ENCODE peak calls at places on chromosomes 16 and 17, in ten cellular contexts. P is AG09309, M is tibial artery, H is stomach, W is right lobe of liver, C is GM06990, R is neural progenitor cell, G is fibroblast of villous mesenchyme, Q is adrenal gland, V is esophagus squamous epithelium. J is an unnamed sample.

GRCh38 chr16:16143038-16143763 is 80.1 kb downstream of the ABCC6 start:
- DNase-seq in W (no peak), Q (no peak), G (no peak), M (no peak), P (no peak), H (no peak), R (peak; percentile 37), C (no peak), V (no peak), J (no peak)

GRCh38 chr16:11078812-11079459 is 134.6 kb downstream of the CLEC16A start:
- DNase-seq in V (no peak), M (peak; percentile 55), G (peak; percentile 100), Q (no peak), C (no peak), W (no peak), R (no peak), H (no peak), P (peak; percentile 87), J (no peak)

GRCh38 chr17:3986270-3986938 is 22.2 kb upstream of the ATP2A3 start:
- DNase-seq in M (no peak), C (no peak), G (no peak), P (no peak), H (peak; percentile 39), Q (no peak), R (no peak), V (no peak), W (peak; percentile 77), J (no peak)

GRCh38 chr16:79833559-79833958 is 233.0 kb upstream of the MAF start:
- DNase-seq in Q (no peak), V (no peak), W (no peak), P (no peak), C (no peak), G (no peak), M (no peak), H (no peak), R (no peak), J (no peak)

GRCh38 chr17:81116704-81117103 is 48.6 kb upstream of the PVALEF start:
- DNase-seq in P (no peak), M (no peak), R (no peak), C (no peak), V (no peak), H (peak; percentile 67), G (no peak), W (peak; percentile 75), Q (no peak), J (no peak)

GRCh38 chr16:67145746-67146145 is 5.1 kb downstream of the B3GNT9 start:
- DNase-seq in H (no peak), C (no peak), V (no peak), R (no peak), P (no peak), G (no peak), Q (no peak), W (no peak), M (no peak), J (no peak)

GRCh38 chr17:34391241-34391640 is 28.2 kb upstream of the CCL1 start:
- DNase-seq in W (no peak), G (no peak), H (no peak), R (no peak), P (no peak), Q (no peak), V (no peak), C (no peak), M (no peak), J (no peak)

GRCh38 chr17:38870259-38871165 is 654 bp downstream of the LASP1 start:
- DNase-seq in G (peak; percentile 69), C (peak; percentile 71), P (no peak), M (peak; percentile 91), V (no peak), W (peak; percentile 81), R (peak; percentile 76), H (peak; percentile 75), Q (peak; percentile 67), J (peak; percentile 83)

GRCh38 chr16:48583075-48584065 is 26.6 kb downstream of the N4BP1 start:
- DNase-seq in M (no peak), Q (no peak), C (no peak), G (peak; percentile 54), H (no peak), P (no peak), W (no peak), V (no peak), R (no peak), J (no peak)

GRCh38 chr17:13310858-13311257 is 290.9 kb downstream of the HS3ST3A1 start:
- DNase-seq in C (no peak), V (no peak), P (no peak), Q (no peak), H (no peak), W (no peak), R (no peak), G (no peak), M (no peak), J (no peak)

GRCh38 chr16:73710526-73710925 is 586.1 kb upstream of the PSMD7 start:
- DNase-seq in H (no peak), V (no peak), G (no peak), Q (no peak), M (no peak), W (no peak), R (no peak), C (no peak), P (no peak), J (no peak)

GRCh38 chr16:73713301-73713700 is 583.3 kb upstream of the PSMD7 start:
- DNase-seq in M (no peak), H (no peak), P (no peak), R (no peak), V (no peak), W (no peak), Q (no peak), C (no peak), G (no peak), J (no peak)

GRCh38 chr16:73714976-73715375 is 581.6 kb upstream of the PSMD7 start:
- DNase-seq in Q (no peak), G (no peak), P (no peak), H (no peak), V (no peak), R (no peak), M (no peak), C (peak; percentile 26), W (no peak), J (no peak)

GRCh38 chr16:73711441-73712080 is 585.1 kb upstream of the PSMD7 start:
- DNase-seq in G (no peak), R (no peak), M (no peak), V (no peak), Q (no peak), H (no peak), P (no peak), W (no peak), C (no peak), J (no peak)

DNA sequence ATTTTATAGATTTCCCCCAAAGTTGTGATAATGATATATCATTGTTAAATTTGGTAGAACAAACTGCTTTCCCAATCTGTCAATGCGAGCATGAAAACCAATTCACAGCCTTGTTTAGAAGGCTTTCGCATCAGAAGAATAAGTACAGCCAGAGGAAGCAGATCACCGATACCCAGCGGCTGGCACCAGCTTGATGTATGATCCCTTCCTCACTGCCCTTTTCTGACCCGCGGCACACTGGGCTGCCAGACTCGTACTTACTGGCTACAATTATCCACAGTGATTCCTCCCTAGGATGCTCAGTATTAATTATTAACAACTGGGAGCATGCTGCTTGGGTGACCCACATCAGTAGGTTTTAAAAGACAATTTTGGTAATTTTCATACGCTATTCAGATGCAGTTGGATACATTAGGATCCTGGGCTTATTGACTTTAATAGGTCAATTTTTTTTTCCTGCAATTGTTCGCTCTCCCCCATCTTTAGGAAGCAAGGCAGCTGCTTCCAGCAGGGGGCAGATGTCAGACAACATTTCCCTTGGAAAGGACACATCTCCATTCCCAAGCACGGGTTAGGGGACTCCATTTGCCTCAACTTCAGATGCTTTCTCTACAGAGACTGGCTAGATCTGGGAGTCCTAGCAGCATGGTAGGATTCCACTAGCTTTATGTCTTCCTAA is 582.7 kb upstream of the PSMD7 start:
- DNase-seq in G (peak; percentile 23), R (peak; percentile 51), C (no peak), Q (peak; percentile 55), M (peak; percentile 24), P (peak; percentile 8), V (no peak), W (no peak), H (no peak), J (no peak)
- TF ChIP-seq CTCF in G (peak; percentile 67), R (peak; percentile 65), C (peak; percentile 32), Q (peak; percentile 37), M (peak; percentile 23), P (peak; percentile 70), V (peak; percentile 7), W (peak; percentile 31), H (no peak), J (peak; percentile 12)

GRCh38 chr16:83742520-83742919 is 65.3 kb upstream of the HSBP1 start:
- DNase-seq in Q (no peak), V (no peak), R (no peak), G (no peak), C (no peak), H (no peak), W (no peak), M (no peak), P (no peak), J (no peak)
- TF ChIP-seq CTCF in Q (no peak), V (no peak), R (no peak), G (no peak), C (no peak), H (no peak), W (no peak), M (no peak), P (no peak), J (no peak)

DNA sequence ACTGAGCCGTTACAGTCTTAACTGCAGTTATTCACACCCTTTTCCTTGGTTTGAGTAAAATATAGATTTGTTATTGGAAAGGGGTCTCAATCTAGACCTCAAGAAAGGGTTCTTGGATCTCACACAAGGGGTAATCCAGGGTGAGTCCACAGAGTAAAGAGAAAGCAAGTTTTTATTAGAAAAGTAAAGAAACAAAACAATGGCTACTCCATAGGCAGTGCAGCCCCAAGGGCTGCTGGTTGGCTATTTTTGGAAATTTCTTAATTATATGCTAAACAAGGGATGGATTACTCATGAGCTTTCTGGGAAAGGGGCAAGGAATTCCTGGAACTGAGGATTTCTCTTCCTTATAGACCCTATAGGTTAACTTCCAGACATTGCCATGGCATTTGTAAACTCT is 24.6 kb upstream of the MILR1 start:
- DNase-seq in M (no peak), W (no peak), Q (no peak), V (no peak), P (no peak), C (no peak), G (no peak), R (no peak), H (no peak), J (no peak)
- TF ChIP-seq CTCF in M (no peak), W (no peak), Q (no peak), V (no peak), P (no peak), C (no peak), G (no peak), R (no peak), H (no peak), J (no peak)

GRCh38 chr16:50139580-50139979 is 13.5 kb upstream of the TENT4B start:
- DNase-seq in M (no peak), G (no peak), H (no peak), W (no peak), R (no peak), P (no peak), V (no peak), Q (no peak), C (no peak), J (no peak)

GRCh38 chr16:50133214-50133613 is 19.9 kb upstream of the TENT4B start:
- DNase-seq in R (no peak), M (no peak), H (no peak), Q (no peak), W (no peak), G (no peak), P (no peak), C (no peak), V (no peak), J (no peak)

GRCh38 chr16:50137268-50137667 is 15.8 kb upstream of the TENT4B start:
- DNase-seq in Q (no peak), M (no peak), G (no peak), P (no peak), H (no peak), V (no peak), W (no peak), R (no peak), C (no peak), J (no peak)

GRCh38 chr16:50136399-50136798 is 16.7 kb upstream of the TENT4B start:
- DNase-seq in Q (no peak), M (no peak), G (no peak), V (no peak), H (no peak), C (no peak), W (no peak), P (no peak), R (no peak), J (no peak)
- TF ChIP-seq CTCF in Q (no peak), M (no peak), G (peak; percentile 18), V (no peak), H (no peak), C (peak; percentile 39), W (no peak), P (peak; percentile 1), R (peak; percentile 30), J (peak; percentile 31)